ENCODE peak calls at places on chromosomes 16 and 17, in seven cellular contexts. I is A673, D is psoas muscle, R is stomach, U is small intestine, L is mesenchymal stem cell, Y is Peyer's patch. T is an unnamed sample.

GRCh38 chr17:80264048-80264792 is 3.6 kb downstream of the RNF213 start:
- DNase-seq in U (peak; percentile 37), Y (peak; percentile 79), R (peak; percentile 37), L (no peak), I (no peak), D (peak; percentile 57), T (peak; percentile 33)

GRCh38 chr16:67801889-67802288 is 4.5 kb downstream of the RANBP10 start:
- DNase-seq in I (no peak), U (no peak), R (no peak), L (no peak), D (no peak), Y (peak; percentile 79), T (peak; percentile 60)

GRCh38 chr16:14302399-14303181 is 231.5 kb downstream of the MRTFB start:
- DNase-seq in I (peak; percentile 43), D (peak; percentile 78), L (peak; percentile 41), Y (no peak), U (no peak), R (no peak), T (no peak)

GRCh38 chr17:69477204-69477899 is 62.9 kb downstream of the MAP2K6 start:
- DNase-seq in R (no peak), Y (no peak), U (peak; percentile 92), L (no peak), I (no peak), D (no peak), T (no peak)

GRCh38 chr17:81219476-81220180 is 3.1 kb downstream of the CEP131 start:
- DNase-seq in R (no peak), I (no peak), D (no peak), L (no peak), U (no peak), Y (no peak), T (no peak)

GRCh38 chr17:81636505-81637288 is at the start of the genes NPLOC4 and TSPAN10:
- DNase-seq in I (peak; percentile 93), D (peak; percentile 91), L (peak; percentile 84), R (peak; percentile 92), U (peak; percentile 82), Y (peak; percentile 90), T (peak; percentile 77)

GRCh38 chr16:1471569-1472194 is 3.1 kb downstream of the CLCN7 start:
- DNase-seq in R (no peak), L (no peak), Y (no peak), I (no peak), U (no peak), D (no peak), T (no peak)

GRCh38 chr17:35747540-35748017 is 5.5 kb downstream of the GAS2L2 start:
- DNase-seq in L (peak; percentile 76), U (peak; percentile 72), D (peak; percentile 84), Y (peak; percentile 91), R (peak; percentile 85), I (peak; percentile 67), T (peak; percentile 75)

GRCh38 chr16:80346160-80346632 is 194.6 kb upstream of the DYNLRB2 start:
- DNase-seq in U (no peak), D (no peak), R (no peak), I (no peak), Y (no peak), L (no peak), T (peak; percentile 19)

GRCh38 chr16:11105038-11105903 is 150.7 kb downstream of the SOCS1 start:
- DNase-seq in R (no peak), L (peak; percentile 98), I (peak; percentile 95), Y (peak; percentile 79), D (peak; percentile 61), U (peak; percentile 73), T (no peak)

GRCh38 chr16:82470506-82471196 is 156.1 kb upstream of the CDH13 start:
- DNase-seq in R (no peak), U (peak; percentile 66), Y (peak; percentile 73), D (no peak), L (no peak), I (no peak), T (no peak)

GRCh38 chr17:5373112-5373511 is 46.4 kb downstream of the NUP88 start:
- DNase-seq in Y (no peak), R (no peak), L (no peak), D (no peak), U (no peak), I (no peak), T (no peak)

GRCh38 chr17:57887161-57887560 is 37.3 kb upstream of the MRPS23 start:
- DNase-seq in Y (no peak), I (no peak), D (no peak), R (no peak), L (no peak), U (no peak), T (no peak)

GRCh38 chr17:28612936-28613872 is 781 bp downstream of the RSKR start:
- DNase-seq in L (peak; percentile 47), I (peak; percentile 62), R (peak; percentile 33), U (peak; percentile 76), Y (peak; percentile 70), D (no peak), T (no peak)

GRCh38 chr17:78781339-78782304 is at the start of gene CYTH1:
- DNase-seq in L (peak; percentile 43), D (peak; percentile 82), Y (peak; percentile 77), I (peak; percentile 63), R (peak; percentile 45), U (peak; percentile 33), T (peak; percentile 53)

GRCh38 chr17:45768000-45768399 is 16.1 kb upstream of the CRHR1 start:
- DNase-seq in R (no peak), U (no peak), I (no peak), D (peak; percentile 28), L (no peak), Y (no peak), T (no peak)

GRCh38 chr16:68901910-68902309 is 58.6 kb downstream of the TANGO6 start:
- DNase-seq in L (no peak), R (no peak), D (no peak), Y (no peak), I (peak; percentile 46), U (no peak), T (no peak)

GRCh38 chr17:66331038-66331816 is 28.8 kb downstream of the PRKCA start:
- DNase-seq in R (no peak), U (no peak), D (no peak), I (no peak), L (peak; percentile 63), Y (no peak), T (peak; percentile 71)

GRCh38 chr17:74785096-74785980 is 9.2 kb upstream of the NAT9 start:
- DNase-seq in Y (no peak), R (no peak), D (no peak), U (no peak), L (no peak), I (no peak), T (no peak)

GRCh38 chr17:28949185-28950016 is 1.9 kb downstream of the PHF12 start:
- DNase-seq in Y (peak; percentile 81), U (peak; percentile 72), R (peak; percentile 58), L (peak; percentile 77), D (peak; percentile 80), I (peak; percentile 80), T (peak; percentile 59)

GRCh38 chr17:35315971-35316370 is 57.5 kb downstream of the SLFN11 start:
- DNase-seq in Y (no peak), I (no peak), L (no peak), U (no peak), D (no peak), R (no peak), T (no peak)

GRCh38 chr17:57943140-57943539 is 12.1 kb downstream of the CUEDC1 start:
- DNase-seq in I (no peak), D (peak; percentile 20), Y (no peak), U (no peak), R (no peak), L (no peak), T (no peak)

GRCh38 chr17:42118126-42118510 is 3.0 kb downstream of the KAT2A start:
- DNase-seq in U (no peak), R (no peak), Y (no peak), L (no peak), D (no peak), I (no peak), T (no peak)

GRCh38 chr16:78395035-78395434 is 295.6 kb downstream of the WWOX start:
- DNase-seq in I (no peak), L (no peak), U (no peak), D (no peak), Y (no peak), R (no peak), T (no peak)

GRCh38 chr17:45098869-45099616 is 33.3 kb downstream of the PLCD3 start:
- DNase-seq in U (peak; percentile 77), Y (peak; percentile 95), D (peak; percentile 95), L (peak; percentile 84), R (peak; percentile 91), I (peak; percentile 63), T (peak; percentile 58)

GRCh38 chr17:46154151-46154816 is 38.9 kb downstream of the KANSL1 start:
- DNase-seq in Y (no peak), L (peak; percentile 57), I (peak; percentile 54), D (no peak), U (no peak), R (no peak), T (peak; percentile 36)

GRCh38 chr16:67922740-67923139 is 8.9 kb downstream of the CTRL start:
- DNase-seq in L (no peak), Y (no peak), U (no peak), D (no peak), I (no peak), R (no peak), T (no peak)

GRCh38 chr16:12985516-12985915 is 84.1 kb downstream of the SHISA9 start:
- DNase-seq in R (no peak), U (no peak), I (no peak), Y (no peak), D (no peak), L (no peak), T (no peak)
- H3K4me3 ChIP-seq in R (no peak overlapping the region), U (no peak overlapping the region), I (no peak overlapping the region), Y (no peak overlapping the region), D (no peak overlapping the region), L (no peak overlapping the region), T (no peak overlapping the region)

DNA sequence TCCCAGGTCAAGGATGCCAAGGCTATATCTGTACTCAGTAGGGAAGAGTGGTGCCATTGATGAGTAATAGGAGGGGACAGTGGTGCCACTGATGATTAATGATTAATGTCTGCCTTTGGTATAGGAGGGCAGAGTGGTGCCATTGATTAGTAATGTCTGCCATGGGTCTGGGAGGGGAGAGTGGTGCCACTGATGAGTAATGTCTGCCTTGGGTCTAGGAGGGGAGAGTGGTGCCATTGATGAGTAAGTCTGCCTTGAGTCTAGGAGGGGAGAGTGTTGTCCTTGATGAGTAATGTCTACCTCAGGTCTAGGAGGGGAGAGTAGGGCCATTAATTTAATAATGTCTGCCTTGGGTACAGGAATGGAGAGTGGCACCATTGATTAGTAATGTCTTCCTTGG is 507.8 kb upstream of the EEF2KMT start:
- DNase-seq in L (no peak), R (no peak), U (no peak), I (no peak), D (no peak), Y (no peak), T (no peak)
- H3K27ac ChIP-seq in L (no peak overlapping the region), R (no peak overlapping the region), U (no peak overlapping the region), I (no peak overlapping the region), D (no peak overlapping the region), Y (no peak overlapping the region), T (no peak overlapping the region)

GRCh38 chr16:50674831-50675230 is 6.3 kb downstream of the SNX20 start:
- DNase-seq in U (no peak), L (no peak), Y (no peak), R (no peak), D (no peak), I (no peak), T (no peak)
- H3K36me3 ChIP-seq in U (no peaks in the 10 kb centered on the region), L (no peaks in the 10 kb centered on the region), Y (no peaks in the 10 kb centered on the region), R (peaks cover 43% of the 10 kb centered on the region), D (no peaks in the 10 kb centered on the region), I (no peaks in the 10 kb centered on the region), T (peaks cover 66% of the 10 kb centered on the region)

GRCh38 chr16:3937066-3937875 is 56.8 kb upstream of the CREBBP start:
- DNase-seq in L (no peak), R (no peak), U (no peak), D (no peak), Y (no peak), I (no peak), T (no peak)
- H3K4me3 ChIP-seq in L (no peak overlapping the region), R (no peak overlapping the region), U (no peak overlapping the region), D (no peak overlapping the region), Y (no peak overlapping the region), I (no peak overlapping the region), T (no peak overlapping the region)